ENCODE peak calls at places on chromosomes 2 and 18, in eight cellular contexts. C, Y, O, N, S, V, G and H are unnamed samples.

GRCh38 chr2:241950878-241951331 is 81.4 kb downstream of the RTP5 start:
- DNase-seq in C (peak), Y (peak), O (peak), N (peak), S (peak), V (peak), G (peak), H (peak)

GRCh38 chr18:23884712-23885375 is 129.7 kb upstream of the TTC39C start:
- DNase-seq in C (no peak), Y (peak), O (no peak), N (no peak), S (peak), V (peak), G (peak), H (no peak)

GRCh38 chr2:124575497-124575896 is 550.4 kb downstream of the CNTNAP5 start:
- DNase-seq in C (no peak), Y (no peak), O (no peak), N (no peak), S (no peak), V (no peak), G (no peak), H (no peak)

GRCh38 chr2:160253440-160254296 is 53.6 kb upstream of the ITGB6 start:
- DNase-seq in C (peak), Y (peak), O (peak), N (peak), S (no peak), V (no peak), G (no peak), H (no peak)

GRCh38 chr18:41938445-41938844 is 16.6 kb upstream of the PIK3C3 start:
- DNase-seq in C (peak), Y (peak), O (peak), N (peak), S (peak), V (no peak), G (no peak), H (no peak)

GRCh38 chr2:195645413-195645812 is 11.6 kb upstream of the SLC39A10 start:
- DNase-seq in C (no peak), Y (no peak), O (no peak), N (no peak), S (no peak), V (no peak), G (no peak), H (no peak)

GRCh38 chr2:193847140-193847539 is 1652.4 kb upstream of the TMEFF2 start:
- DNase-seq in C (no peak), Y (peak), O (no peak), N (peak), S (no peak), V (no peak), G (no peak), H (no peak)

GRCh38 chr2:70942396-70942795 is 6.7 kb downstream of the ATP6V1B1 start:
- DNase-seq in C (no peak), Y (no peak), O (no peak), N (no peak), S (no peak), V (no peak), G (peak), H (no peak)

GRCh38 chr2:201654611-201655384 is 11.5 kb upstream of the TMEM237 start:
- DNase-seq in C (no peak), Y (no peak), O (peak), N (peak), S (no peak), V (no peak), G (no peak), H (no peak)

GRCh38 chr18:74446178-74446577 is 10.9 kb downstream of the DIPK1C start:
- DNase-seq in C (no peak), Y (no peak), O (no peak), N (no peak), S (no peak), V (no peak), G (no peak), H (no peak)

GRCh38 chr18:69954719-69955118 is 7.0 kb upstream of the CD226 start:
- DNase-seq in C (no peak), Y (no peak), O (no peak), N (peak), S (no peak), V (no peak), G (no peak), H (no peak)

GRCh38 chr18:69956655-69957054 is 9.0 kb upstream of the CD226 start:
- DNase-seq in C (no peak), Y (no peak), O (no peak), N (no peak), S (no peak), V (no peak), G (no peak), H (no peak)

GRCh38 chr18:69956037-69956436 is 8.4 kb upstream of the CD226 start:
- DNase-seq in C (no peak), Y (no peak), O (no peak), N (no peak), S (no peak), V (no peak), G (no peak), H (no peak)

GRCh38 chr18:69958422-69958821 is 10.7 kb upstream of the CD226 start:
- DNase-seq in C (no peak), Y (no peak), O (no peak), N (no peak), S (no peak), V (no peak), G (no peak), H (no peak)

GRCh38 chr18:69957071-69957620 is 9.5 kb upstream of the CD226 start:
- DNase-seq in C (no peak), Y (no peak), O (no peak), N (no peak), S (no peak), V (no peak), G (no peak), H (no peak)
- H3K27ac ChIP-seq in C (no peak), Y (no peak), O (no peak), N (no peak), S (no peak), V (peak), G (no peak), H (no peak)

GRCh38 chr2:132915812-132916211 is 245.8 kb upstream of the LYPD1 start:
- DNase-seq in C (no peak), Y (no peak), O (no peak), N (no peak), S (no peak), V (no peak), G (no peak), H (no peak)

GRCh38 chr2:132910432-132910831 is 240.4 kb upstream of the LYPD1 start:
- DNase-seq in C (no peak), Y (no peak), O (no peak), N (no peak), S (no peak), V (no peak), G (no peak), H (no peak)

GRCh38 chr2:132909427-132909826 is 239.4 kb upstream of the LYPD1 start:
- DNase-seq in C (no peak), Y (peak), O (peak), N (peak), S (no peak), V (no peak), G (no peak), H (no peak)

GRCh38 chr2:132916219-132916618 is 246.2 kb upstream of the LYPD1 start:
- DNase-seq in C (no peak), Y (no peak), O (no peak), N (no peak), S (no peak), V (no peak), G (no peak), H (no peak)

DNA sequence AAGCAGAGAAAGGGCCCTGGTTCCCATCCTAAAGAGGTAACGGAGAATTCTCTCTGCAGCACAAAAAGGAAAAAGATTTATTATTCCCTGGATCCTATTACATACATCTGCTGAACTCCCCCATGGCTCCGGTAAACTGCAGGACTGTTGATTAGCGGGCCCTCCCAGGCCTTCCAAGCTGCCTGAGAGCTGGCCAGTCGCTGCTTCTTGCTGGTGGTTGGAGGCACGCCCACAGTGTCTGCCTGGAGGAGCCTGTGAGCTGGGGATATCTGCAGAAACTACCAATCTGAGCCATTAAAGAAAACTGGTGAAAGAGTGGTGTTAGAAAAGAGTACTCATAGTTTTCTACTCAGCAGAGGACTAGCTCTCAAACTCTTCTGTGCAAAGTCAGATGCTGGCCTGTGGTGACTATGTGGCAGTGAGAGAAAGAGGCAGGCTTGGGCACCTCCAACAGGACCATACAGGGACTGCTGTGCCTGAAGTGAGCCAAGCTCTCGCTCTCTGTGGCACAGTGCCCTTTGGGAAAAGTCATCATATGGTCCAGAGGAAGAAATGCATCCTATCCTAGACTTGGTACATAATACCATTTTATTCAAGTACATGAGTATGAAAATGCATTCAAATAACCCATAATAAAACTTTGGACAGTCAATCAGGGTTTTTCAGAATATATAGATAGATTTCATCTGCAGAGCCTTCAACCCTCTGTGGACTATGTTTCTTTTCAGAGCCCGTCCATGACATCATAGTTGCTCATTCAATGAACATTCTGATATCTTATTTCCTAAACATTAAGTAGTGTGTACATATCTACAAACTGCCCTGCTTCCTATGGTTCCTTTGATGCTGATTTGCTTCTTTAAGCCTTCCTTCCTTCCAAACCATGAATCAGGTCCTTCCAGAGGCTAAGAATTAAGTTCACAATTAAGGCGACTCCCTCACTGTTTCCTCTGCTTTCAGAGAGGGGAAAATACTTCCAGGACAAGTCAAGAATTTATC is 242.0 kb upstream of the LYPD1 start:
- DNase-seq in C (peak), Y (no peak), O (peak), N (peak), S (peak), V (no peak), G (no peak), H (no peak)
- TF ChIP-seq CTCF in C (no peak), Y (no peak), O (peak), N (no peak), S (peak), V (no peak), G (no peak), H (no peak)

DNA sequence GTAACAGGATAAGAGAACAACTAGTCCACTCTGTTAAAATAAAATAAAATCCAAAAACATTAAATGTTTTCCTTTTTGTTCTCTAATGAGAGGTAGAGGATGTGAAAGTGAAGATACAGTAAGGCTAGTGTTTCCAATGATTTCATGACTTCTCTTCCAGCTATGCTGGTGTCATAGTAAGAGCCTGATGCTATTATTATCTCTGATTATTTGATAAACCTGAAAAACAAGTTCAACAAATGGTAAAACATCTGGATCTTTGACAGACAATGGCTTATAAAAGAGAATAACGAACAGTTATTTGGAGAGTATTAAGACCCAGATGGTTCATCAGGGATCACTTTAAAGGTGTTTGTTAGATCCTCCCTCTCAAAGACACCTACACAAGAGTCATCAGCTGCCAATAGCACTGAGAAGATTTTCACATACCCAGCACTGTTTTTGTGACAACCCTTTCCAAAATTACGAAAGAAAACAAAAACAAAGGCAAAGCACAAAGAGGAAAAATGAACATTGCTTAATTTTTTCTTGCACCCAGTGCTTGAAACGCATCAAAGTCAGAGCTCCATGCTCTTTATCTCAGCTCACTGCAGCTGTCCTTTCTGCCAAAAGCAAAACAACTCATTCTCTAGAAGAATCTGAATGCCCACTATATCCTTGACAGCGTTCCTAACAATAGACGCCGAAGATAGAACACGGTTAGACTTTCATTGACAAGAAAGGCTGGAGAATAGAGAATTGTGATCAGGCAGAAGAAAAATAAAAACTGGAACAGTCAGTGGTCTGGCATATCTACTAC is 168.6 kb downstream of the SLC8A1 start:
- DNase-seq in C (no peak), Y (peak), O (peak), N (no peak), S (no peak), V (no peak), G (no peak), H (no peak)
- H3K27ac ChIP-seq in C (no peak), Y (no peak), O (peak), N (peak), S (no peak), V (peak), G (peak), H (peak)

GRCh38 chr2:221068123-221068522 is 504.0 kb downstream of the EPHA4 start:
- DNase-seq in C (no peak), Y (no peak), O (no peak), N (no peak), S (no peak), V (no peak), G (no peak), H (no peak)
- TF ChIP-seq CTCF in C (no peak), Y (no peak), O (no peak), N (no peak), S (peak), V (no peak), G (no peak), H (no peak)

GRCh38 chr18:13372405-13372995 is 153.9 kb downstream of the LDLRAD4 start:
- DNase-seq in C (no peak), Y (no peak), O (no peak), N (no peak), S (no peak), V (no peak), G (no peak), H (no peak)

GRCh38 chr18:13371689-13372404 is 153.3 kb downstream of the LDLRAD4 start:
- DNase-seq in C (no peak), Y (no peak), O (no peak), N (no peak), S (no peak), V (peak), G (no peak), H (no peak)

GRCh38 chr18:13369756-13370510 is 151.4 kb downstream of the LDLRAD4 start:
- DNase-seq in C (peak), Y (no peak), O (no peak), N (peak), S (no peak), V (peak), G (no peak), H (no peak)

GRCh38 chr18:13369353-13369752 is 150.8 kb downstream of the LDLRAD4 start:
- DNase-seq in C (no peak), Y (no peak), O (no peak), N (no peak), S (no peak), V (no peak), G (peak), H (no peak)

DNA sequence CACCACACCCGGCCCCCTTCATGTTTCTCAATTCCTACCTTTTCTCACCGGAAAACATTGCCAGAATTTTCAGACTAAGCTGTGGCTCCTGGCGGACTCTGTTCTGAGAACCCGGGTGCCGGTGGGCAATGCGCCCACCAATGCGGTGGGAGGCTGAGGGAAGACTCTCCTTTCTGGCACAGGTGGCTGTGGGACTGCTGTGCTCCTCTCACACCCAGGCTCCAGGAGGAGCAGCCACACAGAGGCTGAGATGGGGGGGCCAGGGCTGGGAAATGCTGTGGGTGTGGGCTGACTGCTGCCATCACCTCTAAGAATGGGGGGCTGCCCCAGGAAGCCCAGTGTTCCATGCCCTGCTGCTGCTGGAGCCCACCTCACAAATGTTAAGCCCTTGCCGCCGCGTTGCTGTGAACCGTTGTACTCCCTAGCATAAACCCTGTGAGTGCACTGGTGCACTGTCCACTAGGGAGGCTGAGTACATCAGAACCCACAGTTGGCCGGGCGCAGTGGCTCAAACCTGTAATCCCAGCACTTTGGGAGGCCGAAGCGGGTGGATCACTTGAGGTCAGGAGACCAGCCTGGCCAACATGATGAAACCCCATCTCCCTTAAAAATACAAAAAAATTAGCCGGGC is 152.6 kb downstream of the LDLRAD4 start:
- DNase-seq in C (no peak), Y (no peak), O (no peak), N (no peak), S (no peak), V (no peak), G (no peak), H (no peak)
- H3K27ac ChIP-seq in C (no peak), Y (no peak), O (no peak), N (no peak), S (no peak), V (no peak), G (no peak), H (no peak)